ENCODE peak calls at places on chromosomes 3 and 15, in eight cellular contexts. D is body of pancreas, M is colonic mucosa, P is heart right ventricle, Z is esophagus muscularis mucosa, Y is dorsolateral prefrontal cortex, N is substantia nigra, H is sigmoid colon. Q is an unnamed sample.

GRCh38 chr15:83655237-83655616 is 1.3 kb downstream of the ADAMTSL3 start:
- DNase-seq in H (no peak), P (no peak), M (no peak), D (no peak), Y (no peak), Z (peak), N (no peak), Q (no peak)

GRCh38 chr3:106059953-106060517 is 191.2 kb upstream of the CBLB start:
- DNase-seq in H (no peak), P (no peak), Y (no peak), M (no peak), D (no peak), N (no peak), Z (no peak), Q (no peak)

GRCh38 chr3:31550452-31551251 is 17.9 kb downstream of the STT3B start:
- DNase-seq in Y (no peak), M (no peak), Z (no peak), P (no peak), H (no peak), D (peak), N (no peak), Q (no peak)

GRCh38 chr3:171873561-171873960 is 30.4 kb downstream of the TMEM212 start:
- DNase-seq in D (no peak), H (no peak), Y (no peak), M (no peak), P (no peak), Z (no peak), N (no peak), Q (no peak)

GRCh38 chr3:98962951-98963350 is 61.5 kb upstream of the DCBLD2 start:
- DNase-seq in N (no peak), Y (no peak), D (no peak), P (no peak), M (no peak), Z (no peak), H (no peak), Q (no peak)

GRCh38 chr15:57403532-57403931 is 27.2 kb downstream of the CGNL1 start:
- DNase-seq in Z (no peak), M (no peak), P (no peak), D (no peak), H (no peak), Y (no peak), N (no peak), Q (no peak)

GRCh38 chr3:186360779-186361178 is 1.3 kb downstream of the DGKG start:
- DNase-seq in P (peak), M (no peak), D (no peak), Y (no peak), H (peak), Z (peak), N (no peak), Q (no peak)

GRCh38 chr15:88954431-88955277 is 41.5 kb upstream of the MFGE8 start:
- DNase-seq in D (peak), Y (peak), Z (no peak), P (peak), H (no peak), N (peak), M (no peak), Q (no peak)

GRCh38 chr15:55485273-55485672 is 22.8 kb downstream of the DNAAF4 start:
- DNase-seq in H (no peak), N (no peak), Y (no peak), D (no peak), Z (no peak), P (no peak), M (no peak), Q (no peak)

GRCh38 chr3:79477242-79477641 is 290.6 kb downstream of the ROBO1 start:
- DNase-seq in N (no peak), D (no peak), M (no peak), P (no peak), Z (no peak), H (no peak), Y (no peak), Q (no peak)

GRCh38 chr3:196357905-196358304 is 19.7 kb upstream of the TM4SF19 start:
- DNase-seq in D (no peak), M (no peak), P (no peak), Y (no peak), Z (no peak), H (no peak), N (no peak), Q (no peak)

DNA sequence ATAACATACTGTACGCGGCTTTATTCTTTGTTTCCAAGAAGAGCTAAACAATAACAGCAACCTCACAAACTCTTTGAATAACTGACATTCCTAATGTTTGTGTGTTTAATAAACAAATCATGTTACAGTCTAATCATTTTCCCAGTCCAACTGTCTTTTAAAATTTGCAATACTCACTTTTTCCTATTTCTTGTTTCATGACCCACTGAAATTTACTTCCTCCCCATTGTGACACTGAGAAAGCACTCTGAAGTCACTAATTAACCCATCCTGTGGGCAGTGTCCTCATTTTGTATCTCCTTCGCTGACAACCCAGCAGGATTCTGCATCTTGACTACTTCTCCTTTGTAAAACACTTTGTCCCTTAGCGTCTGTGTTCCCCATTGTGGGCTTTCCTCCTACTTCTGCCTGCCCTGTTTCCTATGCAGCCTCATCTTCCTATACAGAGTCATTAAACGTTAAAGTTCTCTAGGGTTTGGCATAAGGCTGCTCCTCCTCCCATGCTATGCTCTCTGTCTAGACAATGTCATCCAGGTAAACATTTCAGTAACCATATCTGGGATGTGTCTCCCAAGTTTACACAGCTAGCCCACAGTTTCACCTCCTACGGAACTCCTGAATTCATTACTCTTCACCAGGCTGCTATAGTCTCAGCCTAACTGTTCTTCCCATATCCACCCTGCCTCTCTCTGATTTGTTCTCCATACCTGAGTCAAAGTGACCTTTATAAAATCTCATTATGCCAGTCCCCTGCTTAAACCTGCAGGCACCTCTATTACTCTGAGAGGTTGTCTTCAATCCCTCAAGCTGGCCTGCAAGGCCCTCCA is 148.9 kb downstream of the GREM1 start:
- DNase-seq in D (peak), Z (no peak), N (no peak), Y (no peak), H (no peak), P (no peak), M (no peak), Q (no peak)
- H3K27ac ChIP-seq in D (no peak), Z (peak), N (no peak), Y (no peak), H (peak), P (no peak), M (no peak), Q (no peak)

GRCh38 chr3:13075318-13075717 is 2.1 kb upstream of the IQSEC1 start:
- DNase-seq in H (no peak), P (no peak), M (no peak), D (peak), N (no peak), Y (no peak), Z (no peak), Q (no peak)
- H3K27ac ChIP-seq in H (no peak), P (no peak), M (no peak), D (no peak), N (no peak), Y (no peak), Z (no peak), Q (no peak)

DNA sequence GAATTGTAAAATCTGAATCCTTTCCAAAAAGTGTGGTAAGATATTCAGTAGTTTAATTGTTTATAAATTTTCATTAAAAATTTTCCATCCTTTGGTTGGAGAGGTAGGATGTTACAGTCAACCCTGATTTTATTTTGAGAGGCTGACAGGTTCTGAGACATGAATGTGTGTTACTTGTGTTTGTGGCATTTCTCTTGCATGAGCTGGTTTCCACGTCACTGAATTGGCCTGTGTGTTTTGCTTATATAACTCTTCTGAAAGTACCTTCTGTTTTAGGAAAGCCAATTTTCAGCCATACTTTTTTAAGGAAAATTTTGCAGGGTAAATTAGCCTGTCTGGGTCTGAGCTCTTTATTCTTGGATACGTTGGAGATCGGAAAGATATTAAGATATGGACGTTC is 30.7 kb downstream of the PXYLP1 start:
- DNase-seq in N (no peak), D (no peak), Y (no peak), Z (no peak), M (no peak), P (no peak), H (no peak), Q (no peak)
- H3K27ac ChIP-seq in N (no peak), D (no peak), Y (peak), Z (no peak), M (no peak), P (no peak), H (no peak), Q (no peak)

GRCh38 chr3:45665101-45665572 is 24.1 kb upstream of the SACM1L start:
- DNase-seq in Z (no peak), P (no peak), Y (no peak), H (no peak), M (peak), D (peak), N (no peak), Q (peak)
- H3K27ac ChIP-seq in Z (no peak), P (peak), Y (no peak), H (no peak), M (no peak), D (no peak), N (no peak), Q (peak)

GRCh38 chr3:123483146-123483545 is 34.3 kb upstream of the ADCY5 start:
- DNase-seq in P (no peak), Y (no peak), M (no peak), Z (no peak), D (no peak), N (no peak), H (no peak), Q (no peak)

GRCh38 chr3:123480428-123480827 is 31.5 kb upstream of the ADCY5 start:
- DNase-seq in Z (no peak), D (no peak), M (no peak), H (no peak), N (no peak), Y (no peak), P (no peak), Q (no peak)

GRCh38 chr3:123481071-123481470 is 32.2 kb upstream of the ADCY5 start:
- DNase-seq in Z (no peak), P (no peak), N (no peak), M (no peak), Y (no peak), D (no peak), H (no peak), Q (no peak)

GRCh38 chr3:123479891-123480290 is 31.0 kb upstream of the ADCY5 start:
- DNase-seq in H (no peak), Y (no peak), D (no peak), Z (no peak), N (no peak), P (no peak), M (no peak), Q (no peak)

GRCh38 chr3:123481722-123482457 is 33.0 kb upstream of the ADCY5 start:
- DNase-seq in Z (no peak), M (no peak), N (no peak), Y (no peak), P (no peak), D (no peak), H (no peak), Q (no peak)
- H3K27ac ChIP-seq in Z (no peak), M (no peak), N (no peak), Y (no peak), P (no peak), D (no peak), H (no peak), Q (no peak)

GRCh38 chr3:63914312-63914711 is 2.1 kb upstream of the SCAANT1 start:
- DNase-seq in M (peak), Z (no peak), N (no peak), P (no peak), H (peak), D (peak), Y (no peak), Q (no peak)
- H3K27ac ChIP-seq in M (peak), Z (peak), N (no peak), P (no peak), H (peak), D (peak), Y (no peak), Q (no peak)

Q was measured in CD4-positive, alpha-beta T cell.